ENCODE peak calls at places on chromosomes 12 and 14, in seven cellular contexts. S, Q, P, U, H, B and X are unnamed samples.

GRCh38 chr14:92425101-92425500 is 88.5 kb upstream of the RIN3 start:
- DNase-seq in S (peak), Q (peak), P (no peak), U (peak), H (no peak), B (no peak), X (peak)

GRCh38 chr12:61009167-61009566 is 1251.0 kb upstream of the USP15 start:
- DNase-seq in S (no peak), Q (no peak), P (no peak), U (no peak), H (no peak), B (no peak), X (no peak)

GRCh38 chr12:109459247-109459646 is 17.9 kb downstream of the KCTD10 start:
- DNase-seq in S (no peak), Q (peak), P (no peak), U (no peak), H (no peak), B (no peak), X (no peak)

GRCh38 chr12:55850893-55851292 is 8.2 kb upstream of the MMP19 start:
- DNase-seq in S (no peak), Q (peak), P (no peak), U (no peak), H (no peak), B (no peak), X (no peak)

GRCh38 chr14:99730876-99731351 is 46.8 kb downstream of the CYP46A1 start:
- DNase-seq in S (no peak), Q (no peak), P (no peak), U (no peak), H (no peak), B (no peak), X (no peak)

GRCh38 chr12:11973396-11973795 is 97.3 kb upstream of the BCL2L14 start:
- DNase-seq in S (no peak), Q (no peak), P (no peak), U (no peak), H (no peak), B (no peak), X (no peak)

GRCh38 chr14:104282332-104283196 is 144.2 kb downstream of the KIF26A start:
- DNase-seq in S (no peak), Q (no peak), P (no peak), U (no peak), H (no peak), B (no peak), X (no peak)

GRCh38 chr12:91370086-91370868 is 187.7 kb upstream of the DCN start:
- DNase-seq in S (no peak), Q (no peak), P (no peak), U (no peak), H (no peak), B (no peak), X (no peak)

GRCh38 chr14:93231129-93231979 is 24.3 kb downstream of the UBR7 start:
- DNase-seq in S (no peak), Q (peak), P (no peak), U (no peak), H (no peak), B (no peak), X (peak)

GRCh38 chr12:1003600-1004271 is 12.7 kb downstream of the ERC1 start:
- DNase-seq in S (no peak), Q (no peak), P (no peak), U (peak), H (no peak), B (no peak), X (no peak)

GRCh38 chr14:91190853-91191252 is 53.7 kb downstream of the GPR68 start:
- DNase-seq in S (no peak), Q (no peak), P (no peak), U (no peak), H (no peak), B (no peak), X (no peak)

GRCh38 chr12:12508612-12509011 is 54.1 kb downstream of the DUSP16 start:
- DNase-seq in S (no peak), Q (peak), P (no peak), U (no peak), H (no peak), B (no peak), X (no peak)

GRCh38 chr12:80892597-80893445 is 44.9 kb downstream of the LIN7A start:
- DNase-seq in S (no peak), Q (no peak), P (no peak), U (no peak), H (peak), B (no peak), X (no peak)

GRCh38 chr12:88142610-88142991 is 494 bp downstream of the TMTC3 start:
- DNase-seq in S (no peak), Q (no peak), P (no peak), U (peak), H (no peak), B (no peak), X (peak)

GRCh38 chr12:113087193-113087592 is 30.7 kb downstream of the DTX1 start:
- DNase-seq in S (no peak), Q (no peak), P (no peak), U (no peak), H (no peak), B (no peak), X (no peak)

GRCh38 chr12:56079729-56080555 is at the start of gene ERBB3:
- DNase-seq in S (peak), Q (peak), P (peak), U (peak), H (no peak), B (peak), X (peak)

GRCh38 chr12:130911193-130911592 is 39.3 kb downstream of the RAN start:
- DNase-seq in S (no peak), Q (no peak), P (no peak), U (no peak), H (no peak), B (no peak), X (no peak)

GRCh38 chr12:85457026-85457425 is 177.0 kb downstream of the ALX1 start:
- DNase-seq in S (no peak), Q (no peak), P (no peak), U (no peak), H (no peak), B (no peak), X (no peak)

GRCh38 chr12:22729898-22730443 is 105.0 kb downstream of the ETNK1 start:
- DNase-seq in S (no peak), Q (peak), P (no peak), U (no peak), H (no peak), B (no peak), X (no peak)

GRCh38 chr12:50579757-50580267 is 75.0 kb downstream of the DIP2B start:
- DNase-seq in S (no peak), Q (peak), P (no peak), U (no peak), H (peak), B (no peak), X (peak)

GRCh38 chr12:131097247-131098177 is 143.8 kb downstream of the ADGRD1 start:
- DNase-seq in S (no peak), Q (no peak), P (no peak), U (no peak), H (no peak), B (no peak), X (no peak)

GRCh38 chr12:21613931-21614330 is 9.3 kb upstream of the GYS2 start:
- DNase-seq in S (no peak), Q (no peak), P (no peak), U (no peak), H (no peak), B (no peak), X (peak)

GRCh38 chr12:24487606-24488005 is 461.3 kb downstream of the BCAT1 start:
- DNase-seq in S (no peak), Q (no peak), P (no peak), U (no peak), H (no peak), B (no peak), X (no peak)

GRCh38 chr12:51910168-51910567 is 2.9 kb downstream of the ACVRL1 start:
- DNase-seq in S (no peak), Q (no peak), P (no peak), U (no peak), H (no peak), B (no peak), X (no peak)

GRCh38 chr12:58896278-58896677 is 24.0 kb downstream of the LRIG3 start:
- DNase-seq in S (no peak), Q (no peak), P (no peak), U (no peak), H (no peak), B (no peak), X (no peak)

GRCh38 chr12:3218846-3219632 is 141.9 kb downstream of the TSPAN9 start:
- DNase-seq in S (no peak), Q (no peak), P (no peak), U (no peak), H (no peak), B (no peak), X (no peak)

GRCh38 chr12:63877693-63878092 is 33.2 kb downstream of the SRGAP1 start:
- DNase-seq in S (no peak), Q (no peak), P (no peak), U (no peak), H (no peak), B (no peak), X (no peak)

GRCh38 chr14:61620130-61620946 is 75.0 kb upstream of the HIF1A start:
- DNase-seq in S (no peak), Q (peak), P (no peak), U (peak), H (peak), B (no peak), X (no peak)

DNA sequence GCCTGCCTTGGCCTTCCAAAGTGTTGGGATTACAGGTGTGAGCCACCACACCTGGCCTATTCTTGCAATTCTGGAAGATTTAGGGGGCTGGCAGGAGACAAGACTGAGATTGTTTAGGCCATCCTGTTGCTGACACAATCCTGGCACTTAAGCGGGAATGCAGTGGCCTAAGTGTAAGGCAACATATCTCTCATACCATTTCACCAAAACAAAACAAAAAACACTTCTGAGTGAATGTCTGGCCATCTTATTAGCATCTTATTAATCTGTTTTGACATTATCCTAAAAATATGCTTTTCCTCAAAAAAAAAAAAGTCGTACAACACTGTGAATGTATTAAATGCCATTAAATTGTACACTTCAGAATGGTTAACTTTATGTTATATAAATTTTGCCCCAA is 67.6 kb downstream of the DENND5B start:
- DNase-seq in S (no peak), Q (no peak), P (no peak), U (no peak), H (no peak), B (no peak), X (no peak)
- TF ChIP-seq RAD21 in S (no peak), Q (no peak), P (no peak), U (no peak), H (no peak), B (no peak), X (no peak)

GRCh38 chr14:37594238-37594915 is 672 bp downstream of the FOXA1 start:
- DNase-seq in S (peak), Q (peak), P (peak), U (peak), H (no peak), B (peak), X (peak)
- H3K4me2 ChIP-seq in S (peak), Q (peak), P (peak), U (peak), H (no peak), B (peak), X (peak)

DNA sequence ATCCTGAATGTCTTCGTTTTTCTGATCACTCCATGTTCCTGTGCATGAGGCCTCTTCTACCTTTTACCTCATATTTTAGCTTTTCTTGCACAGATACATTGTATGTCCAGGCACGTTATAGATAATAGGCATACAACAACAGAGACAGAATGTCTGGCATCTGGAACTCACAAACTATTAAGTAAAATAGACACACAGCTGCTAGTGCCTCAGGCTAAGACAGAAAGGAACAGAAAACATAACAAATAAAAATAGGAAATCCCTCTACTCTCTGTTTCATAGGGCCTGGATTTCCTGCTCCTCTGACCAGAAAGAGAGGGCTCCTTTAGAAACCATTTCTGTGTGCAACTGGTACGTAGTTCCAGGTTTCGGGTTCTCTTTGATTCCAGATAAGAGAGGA is 48.6 kb downstream of the ATXN7L3B start:
- DNase-seq in S (no peak), Q (no peak), P (no peak), U (no peak), H (no peak), B (no peak), X (no peak)
- TF ChIP-seq POLR2A in S (no peak), Q (no peak), P (no peak), U (no peak), H (no peak), B (no peak), X (no peak)

GRCh38 chr14:39246618-39247017 is 12.9 kb downstream of the MIA2 start:
- DNase-seq in S (no peak), Q (peak), P (no peak), U (no peak), H (no peak), B (no peak), X (no peak)

GRCh38 chr14:39247256-39247655 is 13.5 kb downstream of the MIA2 start:
- DNase-seq in S (no peak), Q (peak), P (no peak), U (no peak), H (no peak), B (no peak), X (no peak)

GRCh38 chr14:39240769-39241168 is 7.1 kb downstream of the MIA2 start:
- DNase-seq in S (no peak), Q (no peak), P (no peak), U (no peak), H (no peak), B (no peak), X (no peak)

GRCh38 chr14:39243831-39244230 is 10.1 kb downstream of the MIA2 start:
- DNase-seq in S (no peak), Q (no peak), P (no peak), U (no peak), H (no peak), B (no peak), X (no peak)

DNA sequence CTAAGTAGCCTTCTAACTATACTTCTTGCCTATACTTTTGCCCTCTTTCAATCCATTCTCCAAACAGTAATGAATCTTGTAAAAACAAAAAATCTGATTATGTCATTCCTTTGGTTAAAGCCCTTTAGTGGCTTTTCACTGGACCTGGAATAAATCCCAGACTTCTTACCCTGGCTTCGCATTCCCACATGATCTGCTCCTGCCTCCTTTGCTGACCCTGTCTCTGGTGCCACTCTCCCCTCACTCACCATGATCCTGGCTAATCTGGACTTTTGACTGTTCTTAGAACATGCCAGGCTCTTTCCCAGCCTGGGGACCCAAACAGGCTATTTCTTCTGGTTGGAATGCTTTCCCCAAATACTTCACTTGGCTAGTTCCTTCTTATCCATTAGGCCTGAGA is 7.9 kb downstream of the MIA2 start:
- DNase-seq in S (no peak), Q (no peak), P (no peak), U (no peak), H (no peak), B (no peak), X (no peak)
- TF ChIP-seq RAD21 in S (no peak), Q (no peak), P (no peak), U (no peak), H (no peak), B (no peak), X (no peak)

GRCh38 chr12:65895759-65896656 is 71.7 kb downstream of the HMGA2 start:
- DNase-seq in S (peak), Q (no peak), P (no peak), U (peak), H (no peak), B (no peak), X (peak)
- H3K4me2 ChIP-seq in S (peak), Q (peak), P (peak), U (peak), H (no peak), B (no peak), X (peak)

GRCh38 chr14:77077040-77077439 is 21.0 kb upstream of the CIPC start:
- DNase-seq in S (no peak), Q (no peak), P (no peak), U (no peak), H (no peak), B (no peak), X (no peak)

GRCh38 chr14:77071938-77072388 is 26.1 kb upstream of the CIPC start:
- DNase-seq in S (peak), Q (peak), P (no peak), U (no peak), H (no peak), B (no peak), X (no peak)

GRCh38 chr14:77074969-77075368 is 23.1 kb upstream of the CIPC start:
- DNase-seq in S (no peak), Q (no peak), P (no peak), U (no peak), H (no peak), B (no peak), X (no peak)

GRCh38 chr14:77076118-77076631 is 21.9 kb upstream of the CIPC start:
- DNase-seq in S (no peak), Q (no peak), P (no peak), U (peak), H (no peak), B (no peak), X (no peak)
- TF ChIP-seq POLR2A in S (no peak), Q (no peak), P (no peak), U (no peak), H (no peak), B (no peak), X (no peak)

GRCh38 chr14:32693114-32693513 is 245.6 kb upstream of the NPAS3 start:
- DNase-seq in S (no peak), Q (peak), P (no peak), U (no peak), H (no peak), B (no peak), X (no peak)

GRCh38 chr14:32694795-32695449 is 243.8 kb upstream of the NPAS3 start:
- DNase-seq in S (no peak), Q (no peak), P (no peak), U (no peak), H (no peak), B (no peak), X (no peak)

GRCh38 chr14:32697114-32697513 is 241.6 kb upstream of the NPAS3 start:
- DNase-seq in S (no peak), Q (no peak), P (no peak), U (no peak), H (no peak), B (no peak), X (no peak)

GRCh38 chr14:32696325-32697101 is 242.2 kb upstream of the NPAS3 start:
- DNase-seq in S (no peak), Q (no peak), P (no peak), U (no peak), H (no peak), B (no peak), X (no peak)

DNA sequence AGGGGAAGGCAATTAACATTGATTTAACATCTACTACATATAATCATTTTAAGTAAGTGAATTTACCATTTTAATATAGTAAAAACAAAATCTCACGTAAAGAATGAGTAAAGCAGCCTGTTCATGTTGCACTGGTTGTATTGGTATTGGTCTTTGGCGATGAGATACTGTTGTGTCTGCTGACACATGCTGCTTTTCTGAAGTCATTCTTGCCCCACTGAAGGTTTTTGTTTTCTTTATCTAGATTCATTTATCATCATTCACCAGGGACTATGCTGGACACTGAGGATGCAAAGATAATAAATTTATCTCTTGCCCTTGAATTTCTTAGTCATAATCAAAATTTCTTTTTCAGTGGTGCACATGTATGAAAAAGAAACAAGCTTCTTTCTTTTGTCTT is 246.2 kb upstream of the NPAS3 start:
- DNase-seq in S (no peak), Q (no peak), P (no peak), U (no peak), H (no peak), B (no peak), X (no peak)
- TF ChIP-seq RAD21 in S (no peak), Q (no peak), P (no peak), U (no peak), H (no peak), B (no peak), X (no peak)

GRCh38 chr12:6135071-6135470 is 10.6 kb upstream of the VWF start:
- DNase-seq in S (no peak), Q (peak), P (no peak), U (no peak), H (no peak), B (no peak), X (no peak)

GRCh38 chr12:6145584-6145983 is 21.1 kb upstream of the VWF start:
- DNase-seq in S (no peak), Q (no peak), P (no peak), U (no peak), H (no peak), B (no peak), X (no peak)

GRCh38 chr12:6141048-6141447 is 16.6 kb upstream of the VWF start:
- DNase-seq in S (no peak), Q (peak), P (no peak), U (no peak), H (no peak), B (no peak), X (no peak)

GRCh38 chr12:6146509-6146908 is 22.0 kb upstream of the VWF start:
- DNase-seq in S (no peak), Q (no peak), P (no peak), U (no peak), H (no peak), B (no peak), X (no peak)

GRCh38 chr12:6140646-6141045 is 16.2 kb upstream of the VWF start:
- DNase-seq in S (no peak), Q (no peak), P (no peak), U (no peak), H (no peak), B (no peak), X (no peak)
- H3K4me2 ChIP-seq in S (no peak), Q (peak), P (no peak), U (no peak), H (no peak), B (no peak), X (no peak)

DNA sequence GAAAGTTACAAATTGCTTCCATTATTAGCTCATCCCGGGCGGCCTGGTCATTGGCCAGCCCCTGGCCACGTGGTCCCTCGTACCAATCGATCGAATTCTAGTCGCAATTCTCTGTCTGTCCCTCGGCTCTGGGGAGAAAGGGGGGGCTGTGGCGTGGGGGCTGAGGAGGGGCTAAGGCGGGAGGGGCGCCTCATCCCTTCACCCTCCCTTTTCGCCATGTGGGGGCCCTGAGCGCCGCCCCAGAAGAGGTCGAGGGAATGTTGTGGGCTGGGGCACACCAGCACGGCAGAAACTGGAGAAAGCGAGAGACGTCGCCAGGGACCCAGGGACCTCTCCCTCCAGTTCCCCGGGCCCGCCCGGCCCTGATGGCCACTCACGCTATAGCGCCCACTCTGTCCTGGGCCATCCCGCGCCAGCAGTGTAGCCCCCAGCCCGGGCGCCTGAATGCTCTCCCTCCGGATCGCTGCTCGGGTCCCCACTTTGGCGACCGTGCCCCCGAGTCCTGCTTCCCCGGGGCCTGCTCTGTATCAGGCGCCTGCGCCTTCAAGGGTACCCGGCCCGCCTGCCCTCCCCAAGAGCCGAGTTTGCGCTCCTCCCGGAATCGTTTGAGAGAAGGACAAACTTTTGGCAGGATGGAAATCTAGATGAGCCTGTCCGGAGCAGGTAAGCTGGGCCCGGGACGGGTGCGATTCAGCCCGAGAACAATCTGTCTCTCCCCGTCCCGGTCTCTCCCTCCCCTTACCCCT is 62.7 kb downstream of the SMUG1 start:
- DNase-seq in S (no peak), Q (no peak), P (peak), U (no peak), H (no peak), B (no peak), X (no peak)
- TF ChIP-seq POLR2A in S (no peak), Q (no peak), P (no peak), U (no peak), H (no peak), B (no peak), X (no peak)